ENCODE peak calls at places on chromosomes 11 and 22, in nine cellular contexts. Y is mucosa of descending colon, U is GM23338, X is mesothelial cell of epicardium, C is HCT116, H is neural crest cell, Q is heart left ventricle, Z is gastrocnemius medialis, R is ovary. W is an unnamed sample.

GRCh38 chr11:43327987-43328386 is 16.2 kb downstream of the API5 start:
- DNase-seq in C (no peak), U (no peak), H (no peak), Q (no peak), X (no peak), R (no peak), Y (no peak), Z (no peak), W (no peak)

GRCh38 chr22:49103314-49104052 is 724.2 kb downstream of the BRD1 start:
- DNase-seq in Y (no peak), Q (no peak), R (no peak), U (no peak), H (no peak), X (no peak), Z (no peak), C (no peak), W (no peak)

GRCh38 chr11:85589373-85589772 is 37.8 kb downstream of the DLG2 start:
- DNase-seq in Z (no peak), C (no peak), Y (no peak), H (no peak), R (no peak), X (no peak), Q (no peak), U (peak), W (no peak)

GRCh38 chr11:126403039-126403438 is 47.6 kb downstream of the ST3GAL4 start:
- DNase-seq in H (no peak), Z (no peak), X (no peak), Y (peak), C (no peak), R (no peak), Q (no peak), U (peak), W (no peak)

GRCh38 chr11:59437770-59438169 is 1.5 kb downstream of the OR5A1 start:
- DNase-seq in Z (no peak), Q (no peak), R (no peak), H (no peak), U (peak), C (no peak), X (no peak), Y (no peak), W (no peak)

GRCh38 chr11:134712228-134713145 is 300.4 kb upstream of the B3GAT1 start:
- DNase-seq in U (peak), H (no peak), X (no peak), R (no peak), C (no peak), Z (no peak), Y (no peak), Q (no peak), W (no peak)

GRCh38 chr22:45105281-45105700 is 58.4 kb upstream of the NUP50 start:
- DNase-seq in X (no peak), Q (no peak), C (no peak), H (no peak), U (no peak), Y (no peak), R (no peak), Z (no peak), W (no peak)

GRCh38 chr11:65041206-65042035 is at the start of gene SAC3D1:
- DNase-seq in H (no peak), X (no peak), Y (no peak), U (peak), Z (no peak), Q (no peak), C (peak), R (no peak), W (peak)

GRCh38 chr22:50698546-50698945 is 25.9 kb downstream of the SHANK3 start:
- DNase-seq in U (no peak), Z (no peak), Q (no peak), H (no peak), C (no peak), X (peak), R (no peak), Y (no peak), W (no peak)

GRCh38 chr11:83364500-83365059 is 78.4 kb upstream of the CCDC90B start:
- DNase-seq in C (no peak), Z (no peak), Y (no peak), H (no peak), R (no peak), X (no peak), Q (no peak), U (peak), W (no peak)

GRCh38 chr11:61061081-61061826 is 41.0 kb upstream of the CD5 start:
- DNase-seq in C (peak), R (no peak), X (no peak), Y (no peak), Q (no peak), H (no peak), Z (no peak), U (no peak), W (peak)

GRCh38 chr11:36240178-36240577 is 49.0 kb downstream of the COMMD9 start:
- DNase-seq in X (no peak), C (no peak), Y (no peak), Q (no peak), R (no peak), Z (no peak), H (no peak), U (no peak), W (no peak)

GRCh38 chr22:49533886-49534285 is 293.8 kb downstream of the BRD1 start:
- DNase-seq in H (no peak), C (no peak), Z (no peak), Q (no peak), X (no peak), U (no peak), Y (no peak), R (no peak), W (no peak)

GRCh38 chr11:61967924-61968757 is 707 bp upstream of the FTH1 start:
- DNase-seq in Z (no peak), H (peak), C (no peak), X (no peak), R (peak), U (peak), Y (peak), Q (peak), W (peak)

GRCh38 chr11:126918556-126918955 is 82.0 kb downstream of the KIRREL3 start:
- DNase-seq in C (no peak), H (no peak), U (no peak), Q (no peak), X (no peak), R (no peak), Y (no peak), Z (no peak), W (no peak)

GRCh38 chr11:25711008-25711407 is 620.9 kb upstream of the ANO3 start:
- DNase-seq in Q (no peak), X (no peak), R (no peak), U (no peak), Y (no peak), Z (no peak), C (no peak), H (no peak), W (no peak)

GRCh38 chr22:45917146-45917545 is 59.8 kb downstream of the WNT7B start:
- DNase-seq in U (no peak), Q (no peak), X (no peak), C (no peak), R (no peak), H (no peak), Y (no peak), Z (no peak), W (no peak)

GRCh38 chr11:133712235-133712634 is 133.1 kb downstream of the SPATA19 start:
- DNase-seq in Q (no peak), Y (no peak), H (no peak), R (no peak), X (no peak), Z (no peak), C (no peak), U (peak), W (no peak)

GRCh38 chr11:15967166-15967565 is 389.2 kb downstream of the SOX6 start:
- DNase-seq in Q (no peak), H (no peak), C (no peak), R (no peak), Y (no peak), U (peak), X (no peak), Z (no peak), W (no peak)

GRCh38 chr22:31630331-31631329 is 31.4 kb downstream of the PISD start:
- DNase-seq in X (peak), R (peak), Z (peak), Y (peak), Q (peak), H (peak), C (no peak), U (peak), W (peak)
- TF ChIP-seq CTCF in X (no peak), R (no peak), Z (no peak), Y (no peak), Q (no peak), H (peak), C (no peak), U (no peak), W (no peak)

GRCh38 chr11:76577199-76577920 is 93.2 kb downstream of the LRRC32 start:
- DNase-seq in Y (no peak), X (peak), C (no peak), Q (peak), Z (no peak), R (no peak), H (no peak), U (no peak), W (no peak)

GRCh38 chr11:76578655-76579046 is 91.9 kb downstream of the LRRC32 start:
- DNase-seq in C (no peak), Q (peak), Z (peak), R (no peak), X (no peak), Y (peak), U (peak), H (peak), W (no peak)

GRCh38 chr11:76579752-76580151 is 90.8 kb downstream of the LRRC32 start:
- DNase-seq in Y (no peak), Z (no peak), R (no peak), Q (no peak), X (no peak), U (no peak), H (no peak), C (no peak), W (no peak)

GRCh38 chr11:76577921-76578654 is 92.5 kb downstream of the LRRC32 start:
- DNase-seq in Y (no peak), R (no peak), Z (no peak), X (no peak), U (no peak), H (no peak), C (no peak), Q (no peak), W (no peak)

GRCh38 chr11:76579047-76579751 is 91.3 kb downstream of the LRRC32 start:
- DNase-seq in X (no peak), R (peak), C (no peak), H (no peak), U (peak), Q (peak), Z (no peak), Y (peak), W (no peak)
- TF ChIP-seq CTCF in X (no peak), R (no peak), C (peak), H (no peak), U (peak), Q (peak), Z (no peak), Y (no peak), W (no peak)

GRCh38 chr11:32070707-32071106 is 20.2 kb upstream of the RCN1 start:
- DNase-seq in C (no peak), Z (no peak), Y (no peak), X (no peak), Q (no peak), H (no peak), R (no peak), U (no peak), W (no peak)

GRCh38 chr11:32072872-32073661 is 17.8 kb upstream of the RCN1 start:
- DNase-seq in C (no peak), U (peak), H (peak), Q (no peak), X (no peak), Y (no peak), Z (no peak), R (no peak), W (no peak)

GRCh38 chr11:32069361-32070058 is 21.4 kb upstream of the RCN1 start:
- DNase-seq in Z (no peak), R (no peak), C (no peak), H (no peak), Q (no peak), X (no peak), U (no peak), Y (no peak), W (peak)

GRCh38 chr11:32068134-32068533 is 22.7 kb upstream of the RCN1 start:
- DNase-seq in U (no peak), Z (no peak), R (no peak), Y (no peak), Q (no peak), C (no peak), X (no peak), H (no peak), W (no peak)

DNA sequence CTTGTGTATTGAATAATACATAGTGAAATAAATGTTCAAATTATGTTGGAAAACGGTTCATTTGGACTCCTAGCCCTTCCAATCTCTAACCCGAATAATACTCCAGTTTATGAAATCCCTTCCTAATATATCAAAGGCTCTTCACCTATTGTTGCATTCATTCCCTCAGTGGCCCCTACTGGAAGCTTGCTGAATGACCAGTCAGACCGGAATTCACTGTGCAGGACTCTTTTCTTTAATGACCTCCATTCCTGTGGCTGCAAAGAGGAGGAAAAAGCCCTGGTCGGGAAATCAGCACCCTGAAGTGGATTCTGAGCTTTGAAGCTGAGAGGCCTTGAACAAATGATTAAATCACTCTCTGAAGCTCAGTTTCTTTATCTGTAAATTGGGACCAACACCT is 19.1 kb upstream of the RCN1 start:
- DNase-seq in C (no peak), H (no peak), X (no peak), Q (no peak), R (no peak), Z (no peak), Y (no peak), U (peak), W (no peak)
- TF ChIP-seq CTCF in C (peak), H (peak), X (no peak), Q (no peak), R (no peak), Z (no peak), Y (no peak), U (peak), W (no peak)

GRCh38 chr11:46537121-46537520 is 56.7 kb downstream of the AMBRA1 start:
- DNase-seq in U (peak), C (no peak), R (no peak), Y (no peak), H (no peak), Z (no peak), Q (no peak), X (no peak), W (no peak)
- TF ChIP-seq CTCF in U (peak), C (peak), R (no peak), Y (no peak), H (no peak), Z (no peak), Q (no peak), X (no peak), W (no peak)

DNA sequence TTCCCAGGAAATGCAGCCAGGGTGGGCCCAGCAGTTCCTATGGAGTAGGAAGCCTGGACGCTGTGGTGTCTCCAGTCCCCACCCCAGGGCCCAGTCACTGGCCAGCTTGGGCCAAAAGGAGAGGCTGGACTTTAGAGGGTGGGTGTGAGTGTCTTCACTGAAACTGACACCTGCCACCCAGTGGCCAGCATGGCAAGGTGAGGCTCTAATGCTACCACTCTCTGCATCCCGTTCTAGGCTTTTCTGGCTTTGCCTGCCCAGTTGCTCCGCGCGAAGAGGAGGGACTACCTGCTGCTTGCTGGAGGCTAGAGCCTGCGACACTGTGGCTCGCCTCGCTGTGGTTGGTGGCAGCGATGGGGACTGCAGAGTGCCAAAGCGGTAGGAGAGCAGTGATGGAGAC is 35.4 kb downstream of the C22orf42 start:
- DNase-seq in Z (no peak), C (no peak), X (no peak), R (no peak), H (no peak), U (peak), Q (no peak), Y (no peak), W (no peak)
- TF ChIP-seq CTCF in Z (no peak), C (peak), X (no peak), R (no peak), H (peak), U (peak), Q (no peak), Y (no peak), W (no peak)

GRCh38 chr11:28756977-28757376 is 648.8 kb downstream of the METTL15 start:
- DNase-seq in U (no peak), Z (no peak), Y (no peak), C (no peak), R (no peak), X (no peak), Q (no peak), H (no peak), W (no peak)

GRCh38 chr11:28757725-28758515 is 649.7 kb downstream of the METTL15 start:
- DNase-seq in H (no peak), C (no peak), X (no peak), Q (no peak), Z (no peak), R (no peak), U (no peak), Y (no peak), W (no peak)

GRCh38 chr11:28763876-28764275 is 655.7 kb downstream of the METTL15 start:
- DNase-seq in Q (no peak), C (no peak), H (no peak), Y (no peak), U (no peak), Z (no peak), R (no peak), X (no peak), W (no peak)

GRCh38 chr11:28760676-28761390 is 652.6 kb downstream of the METTL15 start:
- DNase-seq in Y (no peak), U (no peak), R (no peak), Q (no peak), C (no peak), H (no peak), X (no peak), Z (no peak), W (no peak)

DNA sequence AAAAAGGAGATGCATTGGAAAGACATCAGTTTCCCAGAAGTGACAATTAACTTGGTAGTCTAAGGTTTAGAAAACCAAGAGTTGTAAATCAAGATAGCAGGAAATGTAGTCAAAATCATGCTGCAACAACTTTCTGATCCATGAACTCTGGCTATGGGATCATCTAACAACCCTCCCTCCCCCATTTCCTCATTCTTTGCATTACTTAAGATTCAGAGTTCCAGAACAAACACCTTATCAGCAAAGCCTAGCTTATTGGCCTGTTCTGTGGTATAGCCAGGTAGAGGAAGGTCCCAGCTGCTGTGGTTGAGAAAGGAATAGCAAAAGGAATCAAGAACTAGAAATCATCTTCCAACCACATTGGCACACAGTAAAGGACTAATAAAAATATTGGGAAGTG is 651.1 kb downstream of the METTL15 start:
- DNase-seq in Z (no peak), U (peak), Y (no peak), Q (no peak), R (no peak), C (peak), H (no peak), X (no peak), W (no peak)
- TF ChIP-seq CTCF in Z (no peak), U (no peak), Y (no peak), Q (no peak), R (no peak), C (no peak), H (no peak), X (no peak), W (no peak)

DNA sequence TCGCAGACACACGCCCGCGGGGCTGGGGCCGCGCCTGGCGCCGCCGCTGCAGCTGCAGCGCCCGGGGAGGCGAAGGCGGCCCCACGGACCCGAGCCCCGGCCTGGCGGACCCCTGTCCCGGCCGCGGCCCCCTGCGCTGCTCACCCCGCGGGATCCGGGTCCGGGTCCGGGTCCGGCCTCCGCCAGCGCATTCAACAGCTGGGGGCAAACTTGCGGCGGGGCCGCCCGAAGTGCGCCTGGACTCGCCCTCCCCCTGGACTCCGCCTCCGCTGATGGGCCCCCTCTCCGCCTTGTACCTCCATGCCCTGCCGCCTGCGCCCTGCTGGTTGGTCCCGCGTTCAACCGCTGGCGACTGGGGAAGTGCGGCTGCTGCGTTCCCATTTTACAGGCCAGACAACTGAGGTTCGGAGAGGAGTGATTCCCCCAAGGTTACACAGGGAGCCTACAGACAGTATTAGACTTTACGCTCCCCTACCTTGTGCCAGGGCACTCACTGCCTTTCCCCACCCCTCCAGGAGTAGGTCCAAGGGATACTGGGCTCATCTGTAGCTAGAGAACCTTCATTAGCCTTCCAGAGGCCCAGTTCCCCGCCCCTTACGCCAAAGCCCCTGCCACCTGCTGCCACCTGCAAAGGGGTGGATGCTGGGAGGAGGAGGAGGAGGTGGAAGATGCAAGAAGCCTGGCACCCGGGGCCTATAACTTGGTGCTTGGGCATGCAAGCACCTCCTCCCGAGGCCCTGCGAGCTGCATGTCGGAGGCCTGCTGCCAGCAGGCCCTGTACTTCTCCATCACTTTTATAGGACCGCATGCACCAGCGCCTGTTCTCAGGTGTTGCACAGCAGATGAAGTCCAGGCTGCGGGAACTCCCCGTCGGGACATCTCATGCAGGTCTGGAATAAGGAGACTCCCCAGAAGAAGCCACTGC is 694 bp upstream of the ELFN2 start:
- DNase-seq in R (no peak), H (no peak), C (no peak), Y (no peak), Q (no peak), U (peak), Z (no peak), X (no peak), W (no peak)
- TF ChIP-seq CTCF in R (no peak), H (no peak), C (no peak), Y (no peak), Q (no peak), U (no peak), Z (no peak), X (no peak), W (no peak)

GRCh38 chr22:42315392-42315756 is 44.9 kb upstream of the TCF20 start:
- DNase-seq in Y (no peak), Q (no peak), C (no peak), U (no peak), Z (no peak), R (no peak), X (no peak), H (no peak), W (no peak)
- TF ChIP-seq CTCF in Y (no peak), Q (no peak), C (no peak), U (no peak), Z (no peak), R (no peak), X (no peak), H (no peak), W (no peak)

DNA sequence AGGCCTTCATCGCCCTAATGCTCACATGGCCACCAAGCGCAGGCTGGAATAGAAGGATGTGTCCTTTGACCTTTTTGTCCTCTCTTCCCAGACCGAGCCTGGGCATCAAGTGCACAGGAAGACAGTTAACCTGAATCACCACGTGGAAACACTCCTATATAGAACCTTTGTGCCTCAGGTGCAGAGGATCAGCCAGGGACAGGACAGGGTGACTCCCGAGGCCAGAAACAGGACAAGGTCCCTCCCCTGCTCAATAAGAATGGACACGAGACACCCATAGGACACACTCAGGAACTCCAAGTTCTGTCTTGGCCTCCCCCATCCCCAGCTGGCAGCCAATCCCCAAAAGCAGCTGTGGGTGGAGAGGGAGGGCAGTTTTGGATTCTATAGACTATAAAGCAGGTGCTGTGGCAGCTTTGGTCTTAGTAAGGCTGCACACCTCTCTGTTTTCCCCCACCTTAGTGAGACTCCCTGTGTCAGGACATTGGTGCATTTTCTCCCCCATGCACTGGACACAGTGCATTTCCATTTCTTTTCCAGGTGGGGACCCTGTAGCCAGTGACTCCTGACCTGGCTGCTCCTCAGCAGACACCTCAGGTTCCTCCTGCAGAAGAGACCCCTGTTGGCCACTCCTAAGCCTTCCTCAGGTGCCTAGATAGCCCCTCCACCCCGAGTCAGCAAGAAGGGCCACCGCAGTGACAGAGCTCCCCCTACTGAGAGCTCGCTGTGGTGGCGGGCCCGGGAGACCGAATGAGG is 43.6 kb upstream of the POU2AF1 start:
- DNase-seq in U (peak), H (peak), X (no peak), Q (no peak), C (peak), R (peak), Y (no peak), Z (no peak), W (peak)
- TF ChIP-seq CTCF in U (peak), H (peak), X (peak), Q (peak), C (peak), R (peak), Y (peak), Z (peak), W (peak)

W was measured in GM20000.